ENCODE peak calls at places on chromosome 18, in seven cellular contexts. R is A549, M is NB4, Y is HCT116, U is H1, N is K562, O is GM12878. F is an unnamed sample.

GRCh38 chr18:60601249-60601648 is 228.7 kb upstream of the MC4R start:
- DNase-seq in U (no peak), M (no peak), Y (no peak), O (no peak), N (no peak), R (no peak), F (no peak)

GRCh38 chr18:76445741-76446232 is 49.3 kb downstream of the ZNF516 start:
- DNase-seq in U (no peak), Y (no peak), R (no peak), N (no peak), M (no peak), O (no peak), F (no peak)

GRCh38 chr18:57542126-57542525 is 44.4 kb downstream of the FECH start:
- DNase-seq in U (no peak), Y (no peak), O (no peak), R (no peak), M (no peak), N (no peak), F (no peak)

GRCh38 chr18:70371085-70371735 is 82.4 kb downstream of the SOCS6 start:
- DNase-seq in M (no peak), Y (peak), U (no peak), O (no peak), R (no peak), N (no peak), F (no peak)

GRCh38 chr18:75429975-75430374 is 2.5 kb upstream of the SMIM21 start:
- DNase-seq in N (no peak), Y (no peak), R (no peak), O (no peak), M (no peak), U (no peak), F (no peak)

GRCh38 chr18:44601447-44601846 is 79.2 kb upstream of the SETBP1 start:
- DNase-seq in M (no peak), Y (no peak), O (no peak), U (no peak), R (no peak), N (no peak), F (no peak)

GRCh38 chr18:21284540-21284939 is 42.5 kb downstream of the GREB1L start:
- DNase-seq in O (no peak), M (no peak), N (no peak), U (no peak), Y (no peak), R (no peak), F (no peak)

GRCh38 chr18:42893991-42894390 is 221.5 kb downstream of the RIT2 start:
- DNase-seq in R (no peak), Y (no peak), U (no peak), O (no peak), M (no peak), N (no peak), F (no peak)

GRCh38 chr18:59101830-59102414 is 37.8 kb upstream of the SEC11C start:
- DNase-seq in N (no peak), O (no peak), U (no peak), M (no peak), Y (no peak), R (no peak), F (no peak)

GRCh38 chr18:6328624-6329016 is 86.1 kb downstream of the L3MBTL4 start:
- DNase-seq in R (no peak), O (no peak), U (no peak), M (no peak), N (no peak), Y (no peak), F (no peak)

GRCh38 chr18:47204908-47205522 is 28.9 kb upstream of the IER3IP1 start:
- DNase-seq in U (no peak), R (peak), N (peak), Y (peak), O (no peak), M (peak), F (peak)

GRCh38 chr18:51897884-51898283 is 442.1 kb upstream of the DCC start:
- DNase-seq in Y (no peak), U (no peak), M (no peak), R (no peak), N (no peak), O (no peak), F (no peak)

GRCh38 chr18:57154389-57154788 is 7.5 kb downstream of the BOD1L2 start:
- DNase-seq in U (no peak), M (no peak), N (no peak), Y (no peak), R (no peak), O (no peak), F (no peak)

GRCh38 chr18:58438161-58438983 is 190.5 kb downstream of the ALPK2 start:
- DNase-seq in Y (no peak), N (no peak), M (no peak), U (no peak), R (no peak), O (no peak), F (no peak)

GRCh38 chr18:35775887-35776286 is 194.3 kb downstream of the GALNT1 start:
- DNase-seq in N (no peak), R (no peak), M (peak), U (no peak), Y (no peak), O (no peak), F (no peak)

GRCh38 chr18:75016025-75016717 is 192.8 kb downstream of the PTGR3 start:
- DNase-seq in R (no peak), N (no peak), Y (no peak), M (no peak), U (no peak), O (peak), F (no peak)

GRCh38 chr18:32208012-32208411 is 18.2 kb downstream of the MEP1B start:
- DNase-seq in O (no peak), N (no peak), R (no peak), M (no peak), U (no peak), Y (no peak), F (no peak)

GRCh38 chr18:58793361-58793760 is 71.3 kb upstream of the ZNF532 start:
- DNase-seq in O (no peak), M (no peak), R (peak), N (no peak), U (no peak), Y (no peak), F (no peak)

GRCh38 chr18:36464126-36464651 is 166.7 kb downstream of the FHOD3 start:
- DNase-seq in Y (no peak), N (no peak), O (no peak), U (no peak), M (no peak), R (no peak), F (no peak)

GRCh38 chr18:50559750-50560680 is at the start of gene MAPK4:
- DNase-seq in O (no peak), N (peak), Y (no peak), M (peak), R (no peak), U (no peak), F (peak)

GRCh38 chr18:10353791-10354190 is 100.6 kb upstream of the APCDD1 start:
- DNase-seq in M (no peak), N (no peak), U (no peak), R (no peak), O (no peak), Y (no peak), F (no peak)

GRCh38 chr18:3093624-3094354 is 80.8 kb upstream of the LPIN2 start:
- DNase-seq in N (no peak), R (no peak), M (no peak), U (no peak), O (no peak), Y (no peak), F (no peak)

GRCh38 chr18:7452331-7452730 is 114.8 kb upstream of the PTPRM start:
- DNase-seq in R (peak), O (no peak), N (peak), M (peak), U (peak), Y (peak), F (peak)

GRCh38 chr18:49613141-49613641 is 51.3 kb downstream of the LIPG start:
- DNase-seq in M (no peak), R (no peak), Y (no peak), O (no peak), U (peak), N (no peak), F (peak)

GRCh38 chr18:30588673-30589164 is 453.8 kb downstream of the DSC3 start:
- DNase-seq in O (no peak), Y (no peak), U (no peak), N (no peak), R (no peak), M (no peak), F (no peak)

GRCh38 chr18:74082476-74083070 is 65.1 kb downstream of the FBXO15 start:
- DNase-seq in U (peak), M (peak), O (peak), R (peak), N (peak), Y (peak), F (peak)

GRCh38 chr18:3254725-3255124 is 7.1 kb downstream of the MYL12A start:
- DNase-seq in U (no peak), O (no peak), M (no peak), Y (no peak), R (no peak), N (no peak), F (no peak)

GRCh38 chr18:75612491-75612890 is 185.0 kb upstream of the SMIM21 start:
- DNase-seq in N (no peak), O (no peak), M (no peak), R (no peak), U (no peak), Y (no peak), F (no peak)

GRCh38 chr18:45887585-45887984 is 62.1 kb downstream of the SIGLEC15 start:
- DNase-seq in O (no peak), U (no peak), N (no peak), Y (no peak), M (no peak), R (no peak), F (no peak)

GRCh38 chr18:2568129-2568528 is 3.2 kb downstream of the METTL4 start:
- DNase-seq in N (no peak), R (no peak), O (no peak), M (no peak), U (no peak), Y (no peak), F (no peak)

GRCh38 chr18:76445275-76445674 is 49.8 kb downstream of the ZNF516 start:
- DNase-seq in R (peak), O (no peak), U (no peak), Y (no peak), N (no peak), M (no peak), F (no peak)

GRCh38 chr18:48026216-48026615 is 95.8 kb upstream of the SMAD2 start:
- DNase-seq in R (no peak), N (no peak), U (no peak), Y (no peak), M (no peak), O (no peak), F (peak)

GRCh38 chr18:77208969-77209368 is 40.7 kb upstream of the GALR1 start:
- DNase-seq in O (peak), U (no peak), R (no peak), N (no peak), Y (no peak), M (peak), F (no peak)

GRCh38 chr18:23852236-23853045 is 162.1 kb upstream of the TTC39C start:
- DNase-seq in R (no peak), M (no peak), U (no peak), Y (no peak), N (no peak), O (no peak), F (no peak)

GRCh38 chr18:12579775-12580174 is 78.1 kb downstream of the SPIRE1 start:
- DNase-seq in R (no peak), U (no peak), N (no peak), M (no peak), O (no peak), Y (no peak), F (no peak)

DNA sequence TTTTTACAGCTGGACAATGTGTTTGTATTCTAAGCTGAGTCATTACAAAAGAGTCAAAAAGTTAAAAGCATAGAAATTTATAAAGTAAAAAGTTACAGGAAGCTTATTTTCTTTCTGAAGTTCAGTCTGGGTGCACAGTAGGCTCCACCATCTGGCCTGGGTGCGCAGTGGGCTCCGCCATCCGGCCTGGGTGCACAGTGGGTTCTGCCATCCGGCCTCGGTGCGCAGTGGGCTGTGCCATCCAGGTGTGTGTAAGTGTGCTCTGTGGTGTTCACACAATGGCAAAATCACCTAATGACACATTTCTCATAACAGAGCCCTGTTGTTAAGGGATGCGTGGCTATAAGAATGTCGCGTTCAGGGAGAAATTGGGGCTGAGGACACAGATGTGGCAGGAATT is 195.5 kb downstream of the ANKRD30B start:
- DNase-seq in U (no peak), Y (no peak), N (no peak), O (no peak), M (no peak), R (no peak), F (no peak)
- TF ChIP-seq MAX in U (no peak), Y (no peak), N (no peak), O (no peak), M (no peak), R (no peak), F (no peak)

DNA sequence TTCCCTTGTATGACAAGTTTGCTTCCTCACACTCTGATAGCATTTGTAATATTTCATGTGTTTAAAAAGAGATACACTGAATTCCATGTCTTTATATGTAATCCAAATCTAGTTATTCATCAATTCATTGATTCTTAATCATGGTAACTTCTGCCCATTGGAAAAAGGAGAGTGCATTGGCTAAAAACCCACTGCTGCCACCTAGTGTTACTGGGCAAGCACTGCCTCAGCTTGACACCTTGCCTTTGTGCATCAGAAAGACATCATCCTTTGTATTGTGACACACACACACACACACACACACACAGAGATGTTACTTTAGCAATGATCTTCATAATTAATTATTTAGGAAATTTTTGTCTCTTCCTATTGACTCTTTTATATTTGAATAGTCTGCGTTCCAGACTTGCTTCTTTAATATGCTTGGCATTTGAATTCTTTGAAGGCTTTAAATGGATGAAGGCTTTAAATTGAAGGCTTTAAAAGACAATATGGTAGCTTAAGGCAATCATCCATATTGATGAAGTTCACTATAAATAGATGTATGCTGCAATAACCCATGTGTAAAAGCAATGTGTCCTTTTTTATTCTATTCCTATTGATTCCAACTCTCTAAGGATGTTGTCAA is 414.2 kb upstream of the CHST9 start:
- DNase-seq in U (no peak), O (no peak), Y (peak), R (peak), M (peak), N (peak), F (peak)
- TF ChIP-seq MAX in U (no peak), O (no peak), Y (no peak), R (no peak), M (no peak), N (no peak), F (no peak)

GRCh38 chr18:78519394-78520062 is 460.1 kb upstream of the SALL3 start:
- DNase-seq in M (no peak), O (no peak), R (no peak), N (no peak), Y (no peak), U (no peak), F (no peak)
- TF ChIP-seq MAX in M (no peak), O (no peak), R (no peak), N (no peak), Y (no peak), U (no peak), F (no peak)

DNA sequence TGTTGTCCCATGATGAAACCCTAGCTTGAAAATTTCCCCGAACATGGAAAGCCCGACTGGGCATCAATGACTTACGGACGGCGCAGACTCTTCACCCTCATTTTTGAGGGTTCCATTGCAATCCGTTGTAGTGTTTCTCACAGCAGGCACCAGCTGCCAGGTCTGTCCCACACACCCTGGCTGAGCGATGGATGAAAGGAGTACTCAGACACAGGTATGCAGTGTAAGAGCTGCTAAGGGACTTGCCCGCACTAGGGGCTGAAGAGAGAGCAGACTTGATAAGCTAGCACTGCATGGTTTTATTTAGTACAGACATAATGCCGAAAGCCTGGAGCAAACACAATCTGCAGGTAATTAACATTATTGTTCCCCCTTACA is 15.8 kb downstream of the DYNAP start:
- DNase-seq in Y (no peak), N (no peak), M (no peak), O (no peak), U (no peak), R (no peak), F (peak)
- TF ChIP-seq MAX in Y (no peak), N (no peak), M (no peak), O (no peak), U (no peak), R (no peak), F (no peak)